ENCODE peak calls at places on chromosome 6, in five cellular contexts. I, Q, X, U and A are unnamed samples.

GRCh38 chr6:141095308-141095707 is 1037.4 kb upstream of the GJE1 start:
- DNase-seq in I (no peak), Q (no peak), X (no peak), U (no peak), A (no peak)

GRCh38 chr6:26520088-26520839 is 17.9 kb upstream of the HMGN4 start:
- DNase-seq in I (peak), Q (no peak), X (no peak), U (no peak), A (no peak)

GRCh38 chr6:8831366-8832152 is 396.2 kb upstream of the SLC35B3 start:
- DNase-seq in I (no peak), Q (no peak), X (no peak), U (no peak), A (no peak)

GRCh38 chr6:42315991-42316378 is 98.3 kb upstream of the MRPS10 start:
- DNase-seq in I (no peak), Q (peak), X (peak), U (peak), A (peak)

GRCh38 chr6:104995989-104996617 is 39.2 kb downstream of the LIN28B start:
- DNase-seq in I (no peak), Q (no peak), X (no peak), U (peak), A (no peak)

GRCh38 chr6:56250266-56250665 is 2.9 kb upstream of the COL21A1 start:
- DNase-seq in I (no peak), Q (no peak), X (no peak), U (no peak), A (no peak)

GRCh38 chr6:7910654-7911344 is at the start of gene TXNDC5:
- DNase-seq in I (peak), Q (peak), X (peak), U (peak), A (no peak)

GRCh38 chr6:45650527-45651135 is 272.9 kb upstream of the SUPT3H start:
- DNase-seq in I (no peak), Q (no peak), X (no peak), U (peak), A (peak)

GRCh38 chr6:168871535-168872106 is 382.0 kb downstream of the THBS2 start:
- DNase-seq in I (no peak), Q (no peak), X (no peak), U (no peak), A (no peak)

GRCh38 chr6:30842754-30843610 is 41.3 kb upstream of the DDR1 start:
- DNase-seq in I (no peak), Q (no peak), X (no peak), U (no peak), A (no peak)
- H3K27ac ChIP-seq in I (peak), Q (no peak), X (no peak), U (no peak), A (no peak)

DNA sequence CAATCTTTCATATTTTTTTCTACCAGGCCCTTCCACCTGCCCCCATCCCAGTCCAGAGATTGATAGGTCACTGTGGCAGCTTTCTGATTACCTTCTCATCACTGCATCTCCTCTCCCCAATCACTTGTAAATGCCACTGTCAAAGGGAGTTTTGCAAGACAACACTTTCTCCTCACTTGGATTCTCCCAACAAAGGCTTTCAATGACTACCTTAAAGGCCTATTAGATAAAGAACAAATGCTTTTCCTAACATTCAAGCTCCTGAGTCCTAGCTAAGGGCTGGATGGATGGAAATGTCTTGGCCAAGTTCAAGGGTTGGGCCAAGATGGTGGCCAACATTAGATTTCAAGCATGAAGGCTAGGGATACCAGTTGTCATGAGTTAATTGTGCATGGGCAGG is 55.3 kb downstream of the UNC5CL start:
- DNase-seq in I (no peak), Q (no peak), X (no peak), U (no peak), A (no peak)
- H3K27ac ChIP-seq in I (no peak), Q (no peak), X (no peak), U (no peak), A (no peak)

GRCh38 chr6:50007821-50008220 is 14.0 kb downstream of the DEFB110 start:
- DNase-seq in I (no peak), Q (no peak), X (no peak), U (peak), A (no peak)
- H3K27ac ChIP-seq in I (no peak), Q (no peak), X (no peak), U (no peak), A (no peak)

GRCh38 chr6:129686941-129687627 is 22.9 kb downstream of the ARHGAP18 start:
- DNase-seq in I (no peak), Q (no peak), X (no peak), U (no peak), A (peak)
- H3K27ac ChIP-seq in I (peak), Q (peak), X (no peak), U (no peak), A (peak)

DNA sequence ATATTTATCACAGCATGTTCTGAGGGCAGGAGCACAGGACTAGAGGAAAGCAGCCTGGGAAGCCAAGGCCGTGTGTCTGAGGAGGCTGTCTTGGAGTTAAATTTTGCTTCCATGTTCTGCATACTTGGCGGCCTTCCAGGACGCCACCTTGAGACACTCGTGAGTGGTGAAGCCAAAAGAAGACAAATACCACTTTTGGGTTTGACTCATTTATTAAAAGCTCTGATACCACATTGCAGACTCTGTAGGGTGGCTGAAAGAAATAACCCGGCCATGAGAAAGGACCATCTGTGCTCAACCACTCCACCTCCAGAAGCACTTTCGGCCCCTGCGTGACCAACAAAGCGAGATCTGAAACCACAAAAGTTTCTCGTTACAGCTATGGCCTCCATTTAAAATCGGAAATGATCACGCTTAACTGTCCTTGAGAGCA is 120.0 kb downstream of the TMEM242 start:
- DNase-seq in I (peak), Q (no peak), X (no peak), U (no peak), A (no peak)
- H3K27ac ChIP-seq in I (no peak), Q (no peak), X (no peak), U (no peak), A (no peak)

GRCh38 chr6:128517124-128517523 is 3.3 kb downstream of the PTPRK start:
- DNase-seq in I (no peak), Q (no peak), X (no peak), U (no peak), A (no peak)
- H3K27ac ChIP-seq in I (no peak), Q (no peak), X (no peak), U (peak), A (peak)